ENCODE peak calls at places on chromosomes 3 and 15, in seven cellular contexts. X is HCT116, K is SK-N-SH, Y is Panc1, P is K562, S is HepG2, J is GM23338. Q is an unnamed sample.
A peak's percentile ranks its signal among the peaks of the same experiment; 100 is the strongest.

GRCh38 chr3:127035672-127036071 is 52.8 kb downstream of the PLXNA1 start:
- DNase-seq in X (peak; percentile 76), K (no peak), Y (no peak), P (no peak), S (no peak), J (no peak), Q (no peak)

GRCh38 chr3:61250784-61251173 is 473 bp downstream of the FHIT start:
- DNase-seq in X (peak; percentile 34), K (peak; percentile 35), Y (no peak), P (peak; percentile 11), S (peak; percentile 38), J (peak; percentile 40), Q (peak; percentile 25)

GRCh38 chr3:168951884-168952283 is 711.6 kb downstream of the MECOM start:
- DNase-seq in X (no peak), K (no peak), Y (no peak), P (no peak), S (no peak), J (peak; percentile 8), Q (no peak)

GRCh38 chr15:46365612-46366011 is 730.8 kb downstream of the SQOR start:
- DNase-seq in X (no peak), K (no peak), Y (no peak), P (no peak), S (no peak), J (no peak), Q (no peak)

GRCh38 chr15:33629647-33630046 is 318.9 kb downstream of the RYR3 start:
- DNase-seq in X (no peak), K (no peak), Y (no peak), P (no peak), S (no peak), J (no peak), Q (no peak)

GRCh38 chr3:50502584-50503423 is 630 bp downstream of the CACNA2D2 start:
- DNase-seq in X (no peak), K (peak; percentile 82), Y (no peak), P (no peak), S (no peak), J (peak; percentile 70), Q (no peak)

GRCh38 chr15:78035319-78035718 is 42.2 kb downstream of the TBC1D2B start:
- DNase-seq in X (no peak), K (no peak), Y (no peak), P (no peak), S (no peak), J (no peak), Q (no peak)

GRCh38 chr3:140630866-140631265 is 47.0 kb upstream of the TRIM42 start:
- DNase-seq in X (no peak), K (no peak), Y (no peak), P (no peak), S (no peak), J (no peak), Q (no peak)

GRCh38 chr3:36876181-36876936 is 68.5 kb downstream of the TRANK1 start:
- DNase-seq in X (no peak), K (no peak), Y (no peak), P (peak; percentile 31), S (no peak), J (no peak), Q (peak; percentile 89)

GRCh38 chr15:64651573-64652260 is 123.7 kb downstream of the RBPMS2 start:
- DNase-seq in X (no peak), K (no peak), Y (no peak), P (no peak), S (peak; percentile 85), J (peak; percentile 74), Q (peak; percentile 82)

GRCh38 chr3:161508852-161509477 is 12.4 kb downstream of the OTOL1 start:
- DNase-seq in X (no peak), K (peak; percentile 24), Y (no peak), P (peak; percentile 13), S (no peak), J (peak; percentile 27), Q (no peak)

GRCh38 chr15:59294574-59294960 is 78.1 kb downstream of the MYO1E start:
- DNase-seq in X (no peak), K (no peak), Y (no peak), P (no peak), S (no peak), J (no peak), Q (no peak)

GRCh38 chr3:157858821-157859220 is 247.4 kb downstream of the SHOX2 start:
- DNase-seq in X (no peak), K (no peak), Y (no peak), P (no peak), S (no peak), J (no peak), Q (no peak)

GRCh38 chr15:95538693-95539092 is 791.8 kb upstream of the NR2F2 start:
- DNase-seq in X (no peak), K (no peak), Y (no peak), P (no peak), S (no peak), J (no peak), Q (no peak)

GRCh38 chr3:110027446-110027845 is 690.1 kb upstream of the DPPA4 start:
- DNase-seq in X (peak; percentile 8), K (peak; percentile 0), Y (no peak), P (no peak), S (no peak), J (no peak), Q (no peak)

GRCh38 chr3:28022916-28023315 is 218.5 kb upstream of the CMC1 start:
- DNase-seq in X (no peak), K (no peak), Y (no peak), P (no peak), S (no peak), J (no peak), Q (no peak)

GRCh38 chr3:47722859-47723258 is 58.8 kb downstream of the SMARCC1 start:
- DNase-seq in X (no peak), K (no peak), Y (no peak), P (no peak), S (no peak), J (no peak), Q (no peak)

GRCh38 chr3:171192176-171192854 is 165.8 kb upstream of the SLC2A2 start:
- DNase-seq in X (peak; percentile 92), K (no peak), Y (no peak), P (peak; percentile 54), S (no peak), J (no peak), Q (no peak)

GRCh38 chr3:43001094-43001553 is 22.0 kb downstream of the GASK1A start:
- DNase-seq in X (no peak), K (no peak), Y (no peak), P (no peak), S (peak; percentile 77), J (no peak), Q (no peak)

GRCh38 chr3:105957722-105958121 is 88.9 kb upstream of the CBLB start:
- DNase-seq in X (no peak), K (no peak), Y (no peak), P (no peak), S (no peak), J (no peak), Q (no peak)

GRCh38 chr3:195556390-195556789 is 13.3 kb upstream of the PPP1R2 start:
- DNase-seq in X (no peak), K (no peak), Y (no peak), P (peak; percentile 43), S (no peak), J (peak; percentile 77), Q (no peak)

GRCh38 chr3:40800343-40800742 is 275.6 kb downstream of the ZNF621 start:
- DNase-seq in X (peak; percentile 2), K (no peak), Y (peak; percentile 5), P (no peak), S (peak; percentile 57), J (peak; percentile 21), Q (no peak)

GRCh38 chr3:189132125-189132744 is 39.5 kb upstream of the TPRG1 start:
- DNase-seq in X (peak; percentile 93), K (no peak), Y (no peak), P (no peak), S (peak; percentile 65), J (no peak), Q (peak; percentile 9)

GRCh38 chr3:98259707-98260106 is 4.3 kb upstream of the OR5H6 start:
- DNase-seq in X (peak; percentile 6), K (peak; percentile 3), Y (no peak), P (no peak), S (peak; percentile 15), J (peak; percentile 75), Q (no peak)

GRCh38 chr3:194740859-194741486 is 55.3 kb downstream of the FAM43A start:
- DNase-seq in X (peak; percentile 91), K (no peak), Y (no peak), P (no peak), S (peak; percentile 64), J (peak; percentile 33), Q (no peak)

GRCh38 chr3:102529452-102529851 is 94.6 kb downstream of the ZPLD1 start:
- DNase-seq in X (peak; percentile 39), K (peak; percentile 5), Y (peak; percentile 12), P (no peak), S (no peak), J (peak; percentile 69), Q (no peak)
- TF ChIP-seq REST in X (no peak), K (no peak), Y (no peak), P (no peak), S (no peak), J (no peak), Q (no peak)

DNA sequence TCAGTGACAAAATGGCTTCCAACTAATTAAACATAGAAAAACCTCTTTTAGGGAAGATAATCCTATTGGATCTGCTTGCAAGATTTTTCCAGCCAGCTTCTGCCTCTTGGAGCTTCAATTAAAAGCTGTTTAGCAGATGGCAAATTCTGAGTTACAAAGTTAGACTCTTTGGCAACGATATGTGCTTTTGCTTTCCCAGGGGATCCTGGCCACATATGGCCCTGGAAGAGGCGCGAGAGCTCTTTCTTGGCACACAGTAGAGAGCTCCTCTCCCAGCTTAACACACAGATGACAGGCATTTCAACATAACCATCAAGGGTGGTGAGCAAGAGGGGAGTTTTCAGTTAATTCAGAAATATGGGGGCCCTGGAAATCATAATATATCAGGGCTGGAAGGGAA is 41.6 kb upstream of the GALNT15 start:
- DNase-seq in X (no peak), K (no peak), Y (no peak), P (no peak), S (no peak), J (no peak), Q (no peak)
- TF ChIP-seq POLR2AphosphoS5 in X (no peak), K (no peak), Y (no peak), P (no peak), S (no peak), J (no peak), Q (no peak)

GRCh38 chr15:84816694-84817460 is at the start of gene ALPK3:
- DNase-seq in X (no peak), K (peak; percentile 49), Y (no peak), P (no peak), S (no peak), J (peak; percentile 79), Q (no peak)
- TF ChIP-seq REST in X (no peak), K (no peak), Y (no peak), P (no peak), S (no peak), J (no peak), Q (no peak)

DNA sequence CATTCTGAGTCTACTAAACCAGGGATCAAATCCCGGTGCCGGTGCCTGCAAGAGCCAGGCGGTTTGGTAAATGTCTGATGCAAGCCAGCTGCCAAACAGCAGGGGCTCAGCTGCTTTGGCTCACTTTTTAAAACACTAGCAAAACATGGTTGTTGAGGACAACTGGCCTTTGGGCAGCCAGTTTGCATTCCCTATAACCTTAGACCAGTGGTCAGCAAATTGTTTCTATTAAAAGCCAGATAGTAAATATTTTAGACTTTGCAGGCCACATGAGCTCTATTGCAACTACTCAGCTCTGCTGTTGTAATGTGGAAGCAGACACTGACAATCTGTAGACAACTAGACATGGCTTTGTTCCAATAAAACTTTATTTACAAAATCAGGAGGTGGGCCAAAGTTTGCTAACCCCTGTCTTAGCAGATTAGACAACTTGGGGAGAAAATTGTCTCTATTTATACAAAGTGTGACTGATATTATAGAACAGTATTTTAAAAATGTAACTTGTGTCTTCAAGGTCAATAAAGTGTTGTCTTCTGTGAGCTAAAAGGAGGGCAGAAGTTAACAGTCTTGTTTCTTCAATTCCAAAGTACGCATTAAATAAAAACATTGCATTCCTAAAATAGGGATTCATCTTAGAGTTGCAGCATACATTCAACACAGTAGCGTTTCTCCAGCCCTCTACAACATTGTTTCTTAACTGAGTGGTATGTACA is 67.6 kb downstream of the SSUH2 start:
- DNase-seq in X (no peak), K (no peak), Y (no peak), P (no peak), S (no peak), J (no peak), Q (no peak)
- TF ChIP-seq POLR2AphosphoS5 in X (no peak), K (no peak), Y (no peak), P (no peak), S (no peak), J (no peak), Q (no peak)